ENCODE peak calls at places on chromosomes 6 and 20, in six cellular contexts. One of them, this sample, is unnamed.

GRCh38 chr20:48019496-48019895 is 234.2 kb upstream of the SULF2 start:
- DNase-seq in HEK293T: no peak
- DNase-seq in stimulated activated naive CD8-positive, alpha-beta T cell treated with anti-CD3 and anti-CD28 coated beads, Interleukin-15, Interleukin-2, amounts not matched to agents 100 U/mL and 50 U/mL, for 24 hours: no peak
- DNase-seq in activated T-cell treated with anti-CD3 and anti-CD28 coated beads for 48 hours: no peak
- DNase-seq in fibroblast of lung: peak; percentile 66
- DNase-seq in T1000: no peak
- DNase-seq in this sample: no peak

GRCh38 chr20:38932457-38933120 is 6.4 kb downstream of the FAM83D start:
- DNase-seq in T1000: no peak
- DNase-seq in stimulated activated naive CD8-positive, alpha-beta T cell treated with anti-CD3 and anti-CD28 coated beads, Interleukin-15, Interleukin-2, amounts not matched to agents 100 U/mL and 50 U/mL, for 24 hours: no peak
- DNase-seq in fibroblast of lung: peak; percentile 76
- DNase-seq in activated T-cell treated with anti-CD3 and anti-CD28 coated beads for 48 hours: no peak
- DNase-seq in HEK293T: no peak
- DNase-seq in this sample: no peak

GRCh38 chr6:17289491-17290106 is 8.4 kb downstream of the RBM24 start:
- DNase-seq in stimulated activated naive CD8-positive, alpha-beta T cell treated with anti-CD3 and anti-CD28 coated beads, Interleukin-15, Interleukin-2, amounts not matched to agents 100 U/mL and 50 U/mL, for 24 hours: no peak
- DNase-seq in T1000: no peak
- DNase-seq in fibroblast of lung: no peak
- DNase-seq in HEK293T: no peak
- DNase-seq in activated T-cell treated with anti-CD3 and anti-CD28 coated beads for 48 hours: no peak
- DNase-seq in this sample: no peak

GRCh38 chr20:21505161-21505809 is 8.6 kb downstream of the NKX2-2 start:
- DNase-seq in fibroblast of lung: no peak
- DNase-seq in stimulated activated naive CD8-positive, alpha-beta T cell treated with anti-CD3 and anti-CD28 coated beads, Interleukin-15, Interleukin-2, amounts not matched to agents 100 U/mL and 50 U/mL, for 24 hours: peak; percentile 91
- DNase-seq in HEK293T: peak; percentile 82
- DNase-seq in T1000: no peak
- DNase-seq in activated T-cell treated with anti-CD3 and anti-CD28 coated beads for 48 hours: peak; percentile 79
- DNase-seq in this sample: peak; percentile 62

GRCh38 chr20:56579261-56579660 is 46.2 kb downstream of the FAM209B start:
- DNase-seq in fibroblast of lung: no peak
- DNase-seq in activated T-cell treated with anti-CD3 and anti-CD28 coated beads for 48 hours: no peak
- DNase-seq in stimulated activated naive CD8-positive, alpha-beta T cell treated with anti-CD3 and anti-CD28 coated beads, Interleukin-15, Interleukin-2, amounts not matched to agents 100 U/mL and 50 U/mL, for 24 hours: no peak
- DNase-seq in HEK293T: no peak
- DNase-seq in T1000: no peak
- DNase-seq in this sample: no peak

GRCh38 chr6:169454872-169455204 is 201.2 kb upstream of the THBS2 start:
- DNase-seq in stimulated activated naive CD8-positive, alpha-beta T cell treated with anti-CD3 and anti-CD28 coated beads, Interleukin-15, Interleukin-2, amounts not matched to agents 100 U/mL and 50 U/mL, for 24 hours: no peak
- DNase-seq in T1000: no peak
- DNase-seq in activated T-cell treated with anti-CD3 and anti-CD28 coated beads for 48 hours: no peak
- DNase-seq in HEK293T: no peak
- DNase-seq in fibroblast of lung: no peak
- DNase-seq in this sample: no peak

GRCh38 chr6:98516869-98517268 is 317.5 kb upstream of the POU3F2 start:
- DNase-seq in fibroblast of lung: no peak
- DNase-seq in stimulated activated naive CD8-positive, alpha-beta T cell treated with anti-CD3 and anti-CD28 coated beads, Interleukin-15, Interleukin-2, amounts not matched to agents 100 U/mL and 50 U/mL, for 24 hours: no peak
- DNase-seq in HEK293T: no peak
- DNase-seq in activated T-cell treated with anti-CD3 and anti-CD28 coated beads for 48 hours: no peak
- DNase-seq in T1000: no peak
- DNase-seq in this sample: no peak

GRCh38 chr6:20170455-20171148 is 41.7 kb downstream of the MBOAT1 start:
- DNase-seq in activated T-cell treated with anti-CD3 and anti-CD28 coated beads for 48 hours: no peak
- DNase-seq in fibroblast of lung: no peak
- DNase-seq in T1000: no peak
- DNase-seq in HEK293T: no peak
- DNase-seq in stimulated activated naive CD8-positive, alpha-beta T cell treated with anti-CD3 and anti-CD28 coated beads, Interleukin-15, Interleukin-2, amounts not matched to agents 100 U/mL and 50 U/mL, for 24 hours: no peak
- DNase-seq in this sample: no peak

GRCh38 chr20:57987659-57988058 is 240.8 kb downstream of the ANKRD60 start:
- DNase-seq in T1000: no peak
- DNase-seq in stimulated activated naive CD8-positive, alpha-beta T cell treated with anti-CD3 and anti-CD28 coated beads, Interleukin-15, Interleukin-2, amounts not matched to agents 100 U/mL and 50 U/mL, for 24 hours: no peak
- DNase-seq in fibroblast of lung: no peak
- DNase-seq in activated T-cell treated with anti-CD3 and anti-CD28 coated beads for 48 hours: no peak
- DNase-seq in HEK293T: no peak
- DNase-seq in this sample: no peak

GRCh38 chr6:88599561-88599960 is 363.9 kb downstream of the RNGTT start:
- DNase-seq in activated T-cell treated with anti-CD3 and anti-CD28 coated beads for 48 hours: no peak
- DNase-seq in HEK293T: no peak
- DNase-seq in stimulated activated naive CD8-positive, alpha-beta T cell treated with anti-CD3 and anti-CD28 coated beads, Interleukin-15, Interleukin-2, amounts not matched to agents 100 U/mL and 50 U/mL, for 24 hours: no peak
- DNase-seq in fibroblast of lung: no peak
- DNase-seq in T1000: no peak
- DNase-seq in this sample: no peak

GRCh38 chr20:47784599-47785320 is 521 bp downstream of the SULF2 start:
- DNase-seq in stimulated activated naive CD8-positive, alpha-beta T cell treated with anti-CD3 and anti-CD28 coated beads, Interleukin-15, Interleukin-2, amounts not matched to agents 100 U/mL and 50 U/mL, for 24 hours: no peak
- DNase-seq in fibroblast of lung: peak; percentile 70
- DNase-seq in HEK293T: peak; percentile 65
- DNase-seq in activated T-cell treated with anti-CD3 and anti-CD28 coated beads for 48 hours: no peak
- DNase-seq in T1000: no peak
- DNase-seq in this sample: no peak

GRCh38 chr6:107532707-107533106 is 42.8 kb downstream of the SOBP start:
- DNase-seq in T1000: no peak
- DNase-seq in stimulated activated naive CD8-positive, alpha-beta T cell treated with anti-CD3 and anti-CD28 coated beads, Interleukin-15, Interleukin-2, amounts not matched to agents 100 U/mL and 50 U/mL, for 24 hours: no peak
- DNase-seq in HEK293T: no peak
- DNase-seq in fibroblast of lung: no peak
- DNase-seq in activated T-cell treated with anti-CD3 and anti-CD28 coated beads for 48 hours: no peak
- DNase-seq in this sample: no peak

GRCh38 chr20:57672164-57672563 is 37.7 kb downstream of the PMEPA1 start:
- DNase-seq in activated T-cell treated with anti-CD3 and anti-CD28 coated beads for 48 hours: no peak
- DNase-seq in HEK293T: no peak
- DNase-seq in fibroblast of lung: peak; percentile 60
- DNase-seq in T1000: no peak
- DNase-seq in stimulated activated naive CD8-positive, alpha-beta T cell treated with anti-CD3 and anti-CD28 coated beads, Interleukin-15, Interleukin-2, amounts not matched to agents 100 U/mL and 50 U/mL, for 24 hours: peak; percentile 19
- DNase-seq in this sample: no peak

GRCh38 chr20:19934792-19935491 is 82.2 kb upstream of the NAA20 start:
- DNase-seq in stimulated activated naive CD8-positive, alpha-beta T cell treated with anti-CD3 and anti-CD28 coated beads, Interleukin-15, Interleukin-2, amounts not matched to agents 100 U/mL and 50 U/mL, for 24 hours: no peak
- DNase-seq in fibroblast of lung: no peak
- DNase-seq in activated T-cell treated with anti-CD3 and anti-CD28 coated beads for 48 hours: no peak
- DNase-seq in T1000: no peak
- DNase-seq in HEK293T: no peak
- DNase-seq in this sample: no peak

GRCh38 chr20:37939701-37940151 is 36.8 kb downstream of the VSTM2L start:
- DNase-seq in fibroblast of lung: no peak
- DNase-seq in T1000: no peak
- DNase-seq in stimulated activated naive CD8-positive, alpha-beta T cell treated with anti-CD3 and anti-CD28 coated beads, Interleukin-15, Interleukin-2, amounts not matched to agents 100 U/mL and 50 U/mL, for 24 hours: no peak
- DNase-seq in HEK293T: no peak
- DNase-seq in activated T-cell treated with anti-CD3 and anti-CD28 coated beads for 48 hours: no peak
- DNase-seq in this sample: no peak

GRCh38 chr6:143675946-143676345 is 1.8 kb upstream of the PHACTR2 start:
- DNase-seq in stimulated activated naive CD8-positive, alpha-beta T cell treated with anti-CD3 and anti-CD28 coated beads, Interleukin-15, Interleukin-2, amounts not matched to agents 100 U/mL and 50 U/mL, for 24 hours: no peak
- DNase-seq in activated T-cell treated with anti-CD3 and anti-CD28 coated beads for 48 hours: no peak
- DNase-seq in fibroblast of lung: peak; percentile 64
- DNase-seq in T1000: no peak
- DNase-seq in HEK293T: no peak
- DNase-seq in this sample: no peak

GRCh38 chr6:157054531-157054979 is 268.8 kb downstream of the TMEM242 start:
- DNase-seq in fibroblast of lung: no peak
- DNase-seq in stimulated activated naive CD8-positive, alpha-beta T cell treated with anti-CD3 and anti-CD28 coated beads, Interleukin-15, Interleukin-2, amounts not matched to agents 100 U/mL and 50 U/mL, for 24 hours: peak; percentile 39
- DNase-seq in HEK293T: no peak
- DNase-seq in activated T-cell treated with anti-CD3 and anti-CD28 coated beads for 48 hours: no peak
- DNase-seq in T1000: no peak
- DNase-seq in this sample: no peak

GRCh38 chr6:3518356-3518841 is 61.5 kb upstream of the SLC22A23 start:
- DNase-seq in fibroblast of lung: peak; percentile 83
- DNase-seq in T1000: peak; percentile 79
- DNase-seq in stimulated activated naive CD8-positive, alpha-beta T cell treated with anti-CD3 and anti-CD28 coated beads, Interleukin-15, Interleukin-2, amounts not matched to agents 100 U/mL and 50 U/mL, for 24 hours: no peak
- DNase-seq in activated T-cell treated with anti-CD3 and anti-CD28 coated beads for 48 hours: no peak
- DNase-seq in HEK293T: no peak
- DNase-seq in this sample: no peak